ENCODE peak calls at places on chromosomes 1 and 21, in five cellular contexts. D, J, C, W and P are unnamed samples. For H3K9me3 and H3K4me1, the result is how much of the 10 kb centered on the place peaks cover.

GRCh38 chr21:42150458-42151085 is 68.4 kb upstream of the ABCG1 start:
- DNase-seq in D (no peak), J (no peak), C (no peak), W (no peak), P (no peak)

GRCh38 chr21:29218749-29219148 is 80.0 kb upstream of the BACH1 start:
- DNase-seq in D (no peak), J (peak), C (no peak), W (no peak), P (no peak)

GRCh38 chr1:17016317-17016661 is 4.6 kb upstream of the ATP13A2 start:
- DNase-seq in D (peak), J (no peak), C (peak), W (no peak), P (no peak)

GRCh38 chr1:57843760-57844159 is 419.9 kb upstream of the DAB1 start:
- DNase-seq in D (no peak), J (no peak), C (peak), W (no peak), P (no peak)

GRCh38 chr1:205601209-205601608 is 30.6 kb downstream of the ELK4 start:
- DNase-seq in D (no peak), J (no peak), C (no peak), W (no peak), P (no peak)

GRCh38 chr1:162271972-162272371 is 104.7 kb downstream of the SPATA46 start:
- DNase-seq in D (no peak), J (no peak), C (no peak), W (no peak), P (no peak)

GRCh38 chr21:37792046-37792445 is 124.2 kb downstream of the KCNJ6 start:
- DNase-seq in D (no peak), J (no peak), C (peak), W (no peak), P (no peak)

GRCh38 chr1:2312196-2312588 is 79.2 kb downstream of the MORN1 start:
- DNase-seq in D (no peak), J (no peak), C (no peak), W (no peak), P (no peak)

GRCh38 chr1:56993355-56993985 is 27.7 kb upstream of the C8B start:
- DNase-seq in D (no peak), J (no peak), C (no peak), W (no peak), P (no peak)

GRCh38 chr1:230069813-230070212 is 2.8 kb downstream of the GALNT2 start:
- DNase-seq in D (no peak), J (no peak), C (no peak), W (no peak), P (no peak)

GRCh38 chr1:230067441-230067870 is 418 bp downstream of the GALNT2 start:
- DNase-seq in D (no peak), J (peak), C (peak), W (peak), P (peak)

GRCh38 chr1:230070321-230071208 is 3.5 kb downstream of the GALNT2 start:
- DNase-seq in D (no peak), J (no peak), C (no peak), W (no peak), P (no peak)

GRCh38 chr1:230067871-230068814 is 1.1 kb downstream of the GALNT2 start:
- DNase-seq in D (peak), J (peak), C (peak), W (peak), P (no peak)

DNA sequence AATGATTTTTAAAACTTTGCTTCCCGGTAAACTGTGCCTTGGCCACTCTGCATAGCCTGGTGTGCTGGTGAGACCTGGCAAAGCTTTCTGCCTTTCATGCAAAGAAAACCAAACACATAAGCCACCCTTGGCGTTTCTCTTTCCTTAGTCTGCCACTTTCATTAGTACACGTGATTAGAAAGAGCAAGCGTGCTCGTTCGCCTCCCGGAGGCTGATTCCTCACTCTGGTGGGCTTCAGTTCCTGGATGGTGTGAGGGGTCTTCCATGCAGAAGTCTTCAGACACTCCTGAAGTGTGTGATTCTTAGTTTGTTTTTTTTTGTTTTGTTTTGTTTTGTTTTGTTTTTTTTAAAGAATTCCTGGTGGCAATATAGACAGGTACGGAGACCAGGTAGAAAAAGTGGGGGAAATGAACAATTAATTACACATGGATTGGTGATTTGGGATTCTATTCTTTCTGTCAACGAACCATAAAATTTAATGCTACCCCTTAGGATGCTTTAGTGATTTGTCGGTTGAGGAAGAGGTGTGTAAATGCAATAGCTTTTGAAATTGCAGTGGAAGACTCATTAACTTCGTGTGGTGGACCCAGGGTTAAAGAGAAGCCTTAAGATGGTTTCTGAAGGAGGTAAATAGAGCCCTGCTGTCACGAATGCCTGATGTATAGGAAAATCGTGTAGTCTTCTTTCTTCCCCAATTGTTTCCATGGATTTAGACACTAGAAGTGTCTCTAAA is 2.1 kb downstream of the GALNT2 start:
- DNase-seq in D (no peak), J (peak), C (peak), W (peak), P (peak)
- H3K9me3 ChIP-seq in D (under half), J (under half), C (under half), W (under half), P (under half)

GRCh38 chr1:181089017-181089776 is 697 bp downstream of the IER5 start:
- DNase-seq in D (no peak), J (no peak), C (no peak), W (peak), P (no peak)
- H3K4me1 ChIP-seq in D (under half), J (under half), C (under half), W (under half), P (half or more)

GRCh38 chr1:84611091-84611490 is 36.9 kb upstream of the CTBS start:
- DNase-seq in D (no peak), J (no peak), C (no peak), W (no peak), P (no peak)
- H3K9me3 ChIP-seq in D (half or more), J (under half), C (under half), W (under half), P (under half)

GRCh38 chr1:235289859-235290739 is 37.9 kb downstream of the ARID4B start:
- DNase-seq in D (no peak), J (no peak), C (no peak), W (no peak), P (no peak)
- H3K4me1 ChIP-seq in D (under half), J (under half), C (under half), W (under half), P (under half)

GRCh38 chr1:33418811-33419210 is 12.1 kb downstream of the PHC2 start:
- DNase-seq in D (no peak), J (no peak), C (no peak), W (no peak), P (no peak)

GRCh38 chr1:33410091-33410701 is 20.7 kb downstream of the PHC2 start:
- DNase-seq in D (no peak), J (no peak), C (peak), W (no peak), P (no peak)

GRCh38 chr1:33414879-33415278 is 16.0 kb downstream of the PHC2 start:
- DNase-seq in D (no peak), J (no peak), C (no peak), W (no peak), P (no peak)
- H3K9me3 ChIP-seq in D (under half), J (under half), C (half or more), W (under half), P (under half)

DNA sequence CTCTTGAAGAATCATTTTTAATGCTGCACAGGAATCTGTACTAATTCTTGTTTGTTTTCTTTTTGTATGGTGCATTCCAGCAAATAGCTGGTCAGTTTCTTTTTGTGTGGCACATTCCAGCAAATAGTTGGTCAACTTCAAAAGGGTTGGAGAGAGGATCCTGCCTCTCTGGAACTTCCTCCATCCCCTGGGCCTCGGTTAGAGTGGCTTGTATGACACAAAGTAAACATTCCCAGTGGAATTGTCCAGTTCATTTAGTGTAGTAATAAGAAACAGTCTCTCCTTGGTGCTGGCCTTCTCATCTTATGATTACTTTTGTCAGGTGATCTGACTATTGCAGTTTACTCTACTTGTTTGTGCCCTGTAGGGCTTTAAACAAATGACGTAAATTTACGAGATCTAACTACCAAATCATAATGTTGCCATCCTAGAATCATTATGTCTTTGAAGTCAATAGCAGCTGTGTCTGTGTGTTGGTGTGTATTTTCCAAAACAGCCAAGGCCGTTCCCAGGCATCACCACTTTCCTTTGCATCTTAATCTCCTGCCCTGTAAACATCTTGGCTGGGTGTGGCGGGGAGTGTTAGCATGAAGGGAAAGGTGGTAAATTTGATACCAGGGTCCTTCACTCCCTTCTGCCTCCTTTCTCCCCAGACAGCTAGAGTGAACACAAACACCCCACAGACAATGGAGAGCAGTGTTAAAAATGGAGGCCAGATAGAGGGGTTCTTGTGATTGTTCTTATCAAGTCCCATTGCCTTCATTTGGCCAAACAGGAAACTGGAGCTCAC is 77.9 kb downstream of the CDC7 start:
- DNase-seq in D (no peak), J (no peak), C (peak), W (no peak), P (peak)
- H3K4me1 ChIP-seq in D (under half), J (under half), C (under half), W (under half), P (half or more)

DNA sequence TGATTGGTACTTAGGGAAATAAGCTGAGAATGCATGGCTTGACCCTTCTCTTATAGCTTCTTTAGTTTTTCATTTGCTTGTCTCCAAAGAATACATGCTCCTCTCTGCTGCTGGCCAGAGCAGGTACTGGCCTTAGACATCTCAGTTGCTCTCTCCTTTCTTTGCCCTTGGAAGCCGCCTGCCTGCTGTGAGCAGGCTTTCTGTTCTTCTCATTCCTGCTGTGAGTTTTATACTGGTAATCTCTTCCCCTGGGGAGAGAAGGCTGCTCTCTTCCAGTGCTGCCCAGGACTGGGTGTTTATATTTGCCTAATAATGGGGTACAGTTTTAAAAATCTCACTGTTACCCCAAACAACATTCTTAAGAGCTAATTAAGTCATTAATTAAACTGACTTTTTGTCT is 323.5 kb upstream of the LRRC7 start:
- DNase-seq in D (peak), J (no peak), C (no peak), W (no peak), P (no peak)
- H3K9me3 ChIP-seq in D (under half), J (under half), C (under half), W (under half), P (under half)

GRCh38 chr21:46064870-46065214 is 33.1 kb upstream of the COL6A2 start:
- DNase-seq in D (no peak), J (no peak), C (no peak), W (peak), P (no peak)
- H3K4me1 ChIP-seq in D (under half), J (under half), C (under half), W (under half), P (under half)

DNA sequence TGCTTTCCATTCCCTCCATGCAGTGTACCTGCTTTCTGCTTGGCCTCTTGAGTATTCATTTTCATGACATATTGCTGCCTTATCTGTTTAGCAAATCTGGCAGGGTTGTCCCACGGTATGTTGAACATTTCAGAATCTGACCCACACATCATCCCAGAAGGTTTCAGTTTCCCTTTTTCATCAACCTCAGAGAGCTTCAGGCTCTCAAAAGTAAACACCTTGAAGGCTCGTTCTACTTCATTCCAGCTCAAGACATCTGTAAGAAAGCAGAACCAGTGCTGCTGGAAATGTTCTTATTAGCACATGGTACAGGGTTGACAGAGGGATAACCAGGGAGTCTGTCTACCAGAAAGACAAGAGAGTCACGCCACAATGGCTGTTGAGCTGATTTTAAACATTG is 103.6 kb downstream of the SPAG17 start:
- DNase-seq in D (no peak), J (no peak), C (no peak), W (no peak), P (no peak)
- H3K9me3 ChIP-seq in D (under half), J (under half), C (under half), W (under half), P (under half)